ENCODE peak calls at places on chromosomes 11 and 22, in five cellular contexts. One of them, this sample, is unnamed.

GRCh38 chr22:21095773-21096107 is 50.0 kb downstream of the LRRC74B start:
- DNase-seq in neuronal stem cell: no peak
- DNase-seq in H1: no peak
- DNase-seq in trophoblast cell: no peak
- DNase-seq in H9: no peak
- DNase-seq in this sample: no peak

GRCh38 chr11:129695543-129696308 is 119.9 kb upstream of the TMEM45B start:
- DNase-seq in H1: peak
- DNase-seq in neuronal stem cell: peak
- DNase-seq in H9: peak
- DNase-seq in trophoblast cell: peak
- DNase-seq in this sample: peak

GRCh38 chr11:123566852-123567251 is 87.6 kb downstream of the SCN3B start:
- DNase-seq in H9: no peak
- DNase-seq in H1: no peak
- DNase-seq in trophoblast cell: no peak
- DNase-seq in neuronal stem cell: no peak
- DNase-seq in this sample: no peak

GRCh38 chr11:15970506-15971214 is 385.7 kb downstream of the SOX6 start:
- DNase-seq in trophoblast cell: no peak
- DNase-seq in neuronal stem cell: no peak
- DNase-seq in H9: no peak
- DNase-seq in H1: no peak
- DNase-seq in this sample: no peak

GRCh38 chr22:44752285-44753188 is at the start of gene ARHGAP8:
- DNase-seq in H1: no peak
- DNase-seq in trophoblast cell: peak
- DNase-seq in neuronal stem cell: no peak
- DNase-seq in H9: peak
- DNase-seq in this sample: no peak

GRCh38 chr11:80163011-80163410 is 722.2 kb upstream of the TENM4 start:
- DNase-seq in H1: no peak
- DNase-seq in trophoblast cell: no peak
- DNase-seq in neuronal stem cell: no peak
- DNase-seq in H9: no peak
- DNase-seq in this sample: peak

GRCh38 chr11:118265954-118266353 is 1.9 kb upstream of the MPZL2 start:
- DNase-seq in H9: no peak
- DNase-seq in H1: no peak
- DNase-seq in trophoblast cell: no peak
- DNase-seq in neuronal stem cell: no peak
- DNase-seq in this sample: no peak

GRCh38 chr22:18056161-18056666 is 21.6 kb upstream of the PEX26 start:
- DNase-seq in H9: no peak
- DNase-seq in neuronal stem cell: no peak
- DNase-seq in H1: no peak
- DNase-seq in trophoblast cell: no peak
- DNase-seq in this sample: peak

GRCh38 chr22:27654536-27655445 is 146.8 kb downstream of the MN1 start:
- DNase-seq in H1: no peak
- DNase-seq in H9: peak
- DNase-seq in trophoblast cell: no peak
- DNase-seq in neuronal stem cell: no peak
- DNase-seq in this sample: no peak

GRCh38 chr11:125701858-125702621 is 21.4 kb upstream of the ACRV1 start:
- DNase-seq in H9: peak
- DNase-seq in H1: no peak
- DNase-seq in trophoblast cell: peak
- DNase-seq in neuronal stem cell: no peak
- DNase-seq in this sample: no peak

GRCh38 chr11:68440254-68440653 is 20.3 kb upstream of the PPP6R3 start:
- DNase-seq in trophoblast cell: no peak
- DNase-seq in H1: no peak
- DNase-seq in neuronal stem cell: no peak
- DNase-seq in H9: no peak
- DNase-seq in this sample: no peak

GRCh38 chr11:72788250-72788649 is 5.6 kb downstream of the STARD10 start:
- DNase-seq in neuronal stem cell: no peak
- DNase-seq in trophoblast cell: no peak
- DNase-seq in H1: no peak
- DNase-seq in H9: no peak
- DNase-seq in this sample: no peak

GRCh38 chr11:102390667-102391449 is 43.8 kb downstream of the BIRC2 start:
- DNase-seq in H9: peak
- DNase-seq in H1: peak
- DNase-seq in neuronal stem cell: peak
- DNase-seq in trophoblast cell: peak
- DNase-seq in this sample: peak

GRCh38 chr11:628056-628455 is 1.1 kb upstream of the SCT start:
- DNase-seq in H9: no peak
- DNase-seq in neuronal stem cell: no peak
- DNase-seq in H1: no peak
- DNase-seq in trophoblast cell: no peak
- DNase-seq in this sample: no peak

GRCh38 chr11:126265801-126266200 is 2.9 kb downstream of the SRPRA start:
- DNase-seq in neuronal stem cell: no peak
- DNase-seq in trophoblast cell: peak
- DNase-seq in H9: no peak
- DNase-seq in H1: no peak
- DNase-seq in this sample: no peak

GRCh38 chr11:13038366-13038765 is 29.2 kb downstream of the RASSF10 start:
- DNase-seq in neuronal stem cell: no peak
- DNase-seq in H9: no peak
- DNase-seq in trophoblast cell: no peak
- DNase-seq in H1: no peak
- DNase-seq in this sample: no peak

GRCh38 chr11:76783901-76784813 is 1.0 kb downstream of the TSKU start:
- DNase-seq in H1: peak
- DNase-seq in trophoblast cell: peak
- DNase-seq in neuronal stem cell: peak
- DNase-seq in H9: peak
- DNase-seq in this sample: peak

GRCh38 chr11:128686745-128687177 is 7.1 kb upstream of the FLI1 start:
- DNase-seq in trophoblast cell: peak
- DNase-seq in neuronal stem cell: no peak
- DNase-seq in H9: peak
- DNase-seq in H1: no peak
- DNase-seq in this sample: peak
- H2AFZ ChIP-seq in trophoblast cell: no peak
- H2AFZ ChIP-seq in neuronal stem cell: peak
- H2AFZ ChIP-seq in H9: no peak
- H2AFZ ChIP-seq in H1: no peak
- H2AFZ ChIP-seq in this sample: no peak

DNA sequence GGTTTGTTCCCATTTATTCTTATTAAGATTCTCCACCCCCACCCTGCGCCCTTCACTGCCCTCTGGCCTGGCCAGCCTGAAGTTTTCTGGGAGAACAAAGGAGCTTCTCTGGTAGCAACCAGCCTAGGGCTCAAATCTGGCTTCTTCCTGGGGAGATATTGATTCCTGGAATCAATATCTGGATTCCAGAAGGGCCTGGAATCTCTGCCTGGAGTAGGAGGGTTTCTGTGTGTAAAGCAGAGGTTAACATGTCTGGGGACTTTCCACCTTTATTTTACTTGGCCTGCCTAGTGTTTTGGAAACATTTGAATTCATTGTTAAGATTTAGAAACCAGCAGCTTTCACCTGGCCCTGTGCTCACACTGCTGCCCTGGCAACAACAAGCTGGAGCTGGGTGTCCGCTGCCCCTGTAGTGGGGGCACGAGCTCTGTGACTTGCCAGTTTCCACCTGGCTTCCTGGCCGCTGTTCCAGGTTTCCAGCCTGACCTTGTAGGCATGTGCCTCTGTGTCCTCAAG is 5.5 kb downstream of the C11orf91 start:
- DNase-seq in H1: no peak
- DNase-seq in trophoblast cell: no peak
- DNase-seq in H9: no peak
- DNase-seq in neuronal stem cell: no peak
- DNase-seq in this sample: no peak
- H2BK12ac ChIP-seq in H1: no peak
- H2BK12ac ChIP-seq in trophoblast cell: peak
- H2BK12ac ChIP-seq in H9: no peak
- H2BK12ac ChIP-seq in neuronal stem cell: no peak
- H2BK12ac ChIP-seq in this sample: no peak

GRCh38 chr11:61752117-61752924 is at the start of gene MYRF:
- DNase-seq in H1: no peak
- DNase-seq in H9: peak
- DNase-seq in neuronal stem cell: peak
- DNase-seq in trophoblast cell: peak
- DNase-seq in this sample: peak
- H2AFZ ChIP-seq in H1: peak
- H2AFZ ChIP-seq in H9: no peak
- H2AFZ ChIP-seq in neuronal stem cell: peak
- H2AFZ ChIP-seq in trophoblast cell: peak
- H2AFZ ChIP-seq in this sample: no peak

DNA sequence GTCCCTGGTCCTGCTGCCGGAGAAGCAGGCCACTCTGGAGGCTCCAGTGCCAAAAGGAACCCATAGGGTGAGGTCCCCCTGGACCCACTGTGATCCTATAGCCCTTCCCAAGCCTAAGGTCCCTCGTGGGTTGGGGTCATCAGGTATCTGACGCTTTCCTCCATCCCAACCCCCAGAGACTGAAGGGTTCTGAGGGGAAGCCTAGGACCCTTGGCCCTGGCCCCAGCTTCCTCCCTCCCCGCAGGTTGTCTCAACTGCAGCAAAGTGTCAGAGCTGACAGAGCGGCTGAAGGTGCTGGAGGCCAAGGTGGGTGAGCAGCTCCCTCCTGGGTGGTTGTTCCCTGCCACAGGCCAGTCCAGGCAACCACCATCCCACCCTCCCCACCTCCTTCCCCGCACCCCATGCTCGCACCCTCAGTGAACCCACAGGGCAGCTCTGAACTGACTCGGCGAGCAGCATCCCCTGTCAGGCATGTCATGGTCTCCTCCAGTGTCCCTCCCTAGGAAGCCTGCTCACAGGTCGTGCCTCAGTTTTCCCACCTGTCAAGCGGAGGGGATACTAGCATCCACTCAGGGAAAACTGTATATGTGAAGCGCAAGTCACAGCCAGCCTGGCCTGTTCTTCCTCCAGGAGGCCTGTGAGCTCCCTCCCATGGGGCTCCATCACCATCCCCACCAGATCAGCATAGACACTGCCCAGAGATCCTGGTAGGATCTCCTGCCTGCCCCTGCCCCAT is 20.7 kb downstream of the EMID1 start:
- DNase-seq in neuronal stem cell: no peak
- DNase-seq in H1: no peak
- DNase-seq in trophoblast cell: no peak
- DNase-seq in H9: no peak
- DNase-seq in this sample: no peak
- H2BK12ac ChIP-seq in neuronal stem cell: no peak
- H2BK12ac ChIP-seq in H1: no peak
- H2BK12ac ChIP-seq in trophoblast cell: no peak
- H2BK12ac ChIP-seq in H9: no peak
- H2BK12ac ChIP-seq in this sample: no peak

DNA sequence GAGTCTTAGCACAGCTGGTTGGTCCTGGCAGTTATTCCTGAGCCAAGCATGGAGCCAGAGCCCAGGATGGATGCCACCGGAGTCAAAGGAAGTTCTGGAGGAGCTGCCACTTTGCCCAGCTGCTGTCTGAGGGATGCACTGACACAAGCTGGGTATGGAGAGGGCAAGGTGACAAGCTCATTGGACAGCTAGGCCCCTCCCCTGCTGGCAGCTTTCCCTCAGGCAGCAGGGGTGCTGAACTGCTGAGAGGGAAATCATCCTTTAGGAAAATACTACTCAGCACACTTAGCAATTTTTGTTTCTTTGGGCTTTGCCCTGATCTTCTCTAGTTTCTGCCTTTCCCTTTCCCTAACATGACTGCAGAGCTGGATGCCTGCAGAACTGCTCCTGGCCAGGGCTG is 99.3 kb upstream of the SESN3 start:
- DNase-seq in H1: no peak
- DNase-seq in neuronal stem cell: no peak
- DNase-seq in trophoblast cell: no peak
- DNase-seq in H9: no peak
- DNase-seq in this sample: no peak
- H2AFZ ChIP-seq in H1: no peak
- H2AFZ ChIP-seq in neuronal stem cell: no peak
- H2AFZ ChIP-seq in trophoblast cell: no peak
- H2AFZ ChIP-seq in H9: no peak
- H2AFZ ChIP-seq in this sample: no peak

DNA sequence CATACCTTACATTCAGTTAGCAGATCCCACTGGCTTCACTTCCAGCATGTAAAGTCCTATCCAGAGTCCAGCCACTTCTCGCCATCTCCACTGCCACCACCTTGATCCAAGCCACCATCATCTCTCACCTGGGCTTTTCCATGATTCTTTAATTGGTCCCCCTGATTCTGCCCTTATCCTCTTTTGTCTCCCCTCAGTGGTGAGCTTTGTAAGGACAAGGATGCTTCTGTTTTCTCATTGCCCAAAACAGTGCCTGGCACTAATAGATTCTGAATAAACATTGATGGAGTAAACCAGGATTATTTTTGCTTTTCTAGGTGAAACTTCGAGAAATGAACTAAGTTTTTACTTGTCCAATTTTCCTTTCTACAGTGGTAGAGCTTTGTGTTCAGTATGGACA is 4.4 kb downstream of the POLA2 start:
- DNase-seq in trophoblast cell: no peak
- DNase-seq in H1: no peak
- DNase-seq in H9: no peak
- DNase-seq in neuronal stem cell: no peak
- DNase-seq in this sample: no peak
- H2BK12ac ChIP-seq in trophoblast cell: no peak
- H2BK12ac ChIP-seq in H1: no peak
- H2BK12ac ChIP-seq in H9: no peak
- H2BK12ac ChIP-seq in neuronal stem cell: no peak
- H2BK12ac ChIP-seq in this sample: no peak